ENCODE peak calls at places on chromosomes 1 and 21, in four cellular contexts. A, V, W and Z are unnamed samples.

GRCh38 chr21:33362044-33362555 is 37.3 kb downstream of the IFNAR1 start:
- DNase-seq in A (peak), V (no peak), W (no peak), Z (no peak)

GRCh38 chr1:40825430-40825778 is 36.8 kb downstream of the CITED4 start:
- DNase-seq in A (no peak), V (no peak), W (no peak), Z (no peak)

GRCh38 chr1:58839871-58840835 is 56.3 kb upstream of the JUN start:
- DNase-seq in A (no peak), V (no peak), W (no peak), Z (no peak)

GRCh38 chr1:53368314-53369033 is 40.6 kb upstream of the LRP8 start:
- DNase-seq in A (peak), V (peak), W (no peak), Z (peak)

GRCh38 chr1:28915036-28915895 is 897 bp downstream of the EPB41 start:
- DNase-seq in A (peak), V (no peak), W (no peak), Z (peak)

GRCh38 chr1:38026592-38027200 is 14.2 kb downstream of the UTP11 start:
- DNase-seq in A (peak), V (no peak), W (peak), Z (peak)

GRCh38 chr1:240278082-240278481 is 186.4 kb downstream of the FMN2 start:
- DNase-seq in A (no peak), V (no peak), W (no peak), Z (no peak)

GRCh38 chr1:47004004-47004403 is 19.5 kb upstream of the CYP4X1 start:
- DNase-seq in A (no peak), V (no peak), W (no peak), Z (no peak)

GRCh38 chr1:181101581-181102226 is 13.2 kb downstream of the IER5 start:
- DNase-seq in A (no peak), V (no peak), W (no peak), Z (peak)

GRCh38 chr1:156625436-156626078 is 6.3 kb downstream of the HAPLN2 start:
- DNase-seq in A (peak), V (no peak), W (peak), Z (no peak)

GRCh38 chr1:246215505-246215893 is 291.6 kb downstream of the SMYD3 start:
- DNase-seq in A (no peak), V (no peak), W (no peak), Z (no peak)

GRCh38 chr1:230426246-230427101 is at the start of gene PGBD5:
- DNase-seq in A (peak), V (peak), W (peak), Z (peak)

GRCh38 chr1:42137766-42138165 is 15.4 kb upstream of the GUCA2B start:
- DNase-seq in A (no peak), V (no peak), W (no peak), Z (no peak)

GRCh38 chr1:9881838-9882249 is 28.2 kb downstream of the CTNNBIP1 start:
- DNase-seq in A (no peak), V (no peak), W (no peak), Z (peak)

GRCh38 chr1:208137144-208137682 is 107.0 kb downstream of the PLXNA2 start:
- DNase-seq in A (no peak), V (no peak), W (no peak), Z (peak)

GRCh38 chr1:33273961-33274371 is 17.7 kb downstream of the ZNF362 start:
- DNase-seq in A (no peak), V (no peak), W (no peak), Z (no peak)

GRCh38 chr1:64499966-64500365 is 30.0 kb downstream of the CACHD1 start:
- DNase-seq in A (no peak), V (no peak), W (no peak), Z (no peak)

GRCh38 chr1:156310962-156311361 is 11.9 kb upstream of the VHLL start:
- DNase-seq in A (no peak), V (no peak), W (no peak), Z (no peak)

GRCh38 chr1:216903389-216903754 is 180.1 kb upstream of the ESRRG start:
- DNase-seq in A (no peak), V (no peak), W (no peak), Z (no peak)

GRCh38 chr1:53274541-53275185 is 36.3 kb upstream of the MAGOH start:
- DNase-seq in A (no peak), V (no peak), W (no peak), Z (no peak)

GRCh38 chr1:198245379-198245778 is 88.6 kb downstream of the NEK7 start:
- DNase-seq in A (peak), V (no peak), W (no peak), Z (no peak)

GRCh38 chr1:54051936-54052469 is 1.0 kb downstream of the TMEM59 start:
- DNase-seq in A (no peak), V (no peak), W (no peak), Z (peak)

GRCh38 chr1:232620356-232620841 is 9.5 kb downstream of the SIPA1L2 start:
- DNase-seq in A (peak), V (peak), W (no peak), Z (peak)
- H3K27ac ChIP-seq in A (peak), V (peak), W (peak), Z (no peak)

DNA sequence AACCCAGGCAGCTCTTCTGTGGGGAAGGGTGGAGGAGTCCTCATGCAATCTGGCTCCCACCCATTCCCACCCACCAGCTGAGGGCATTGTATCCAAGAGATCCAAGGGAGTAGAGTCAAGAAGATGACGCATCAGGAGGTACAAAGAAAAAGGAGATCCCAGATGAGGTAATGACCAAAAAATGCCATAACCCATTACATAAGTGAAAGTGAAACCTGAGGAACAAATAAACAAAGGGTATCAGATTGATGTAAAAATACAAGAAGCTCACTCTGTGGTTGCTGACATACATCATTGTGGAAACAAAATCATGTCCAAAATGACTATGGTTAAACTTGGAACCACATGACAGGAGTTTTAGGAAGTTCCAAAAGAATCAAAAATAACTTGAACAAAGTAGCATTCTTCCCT is 42.5 kb downstream of the CCN1 start:
- DNase-seq in A (no peak), V (no peak), W (no peak), Z (peak)
- H3K27ac ChIP-seq in A (no peak), V (no peak), W (no peak), Z (peak)

GRCh38 chr1:91130256-91130985 is 108.6 kb upstream of the ZNF644 start:
- DNase-seq in A (no peak), V (no peak), W (no peak), Z (no peak)

GRCh38 chr1:91133240-91133639 is 111.4 kb upstream of the ZNF644 start:
- DNase-seq in A (no peak), V (no peak), W (no peak), Z (no peak)

GRCh38 chr1:91129017-91129416 is 107.2 kb upstream of the ZNF644 start:
- DNase-seq in A (no peak), V (no peak), W (no peak), Z (no peak)

GRCh38 chr1:91124989-91125417 is 103.2 kb upstream of the ZNF644 start:
- DNase-seq in A (no peak), V (no peak), W (no peak), Z (no peak)

DNA sequence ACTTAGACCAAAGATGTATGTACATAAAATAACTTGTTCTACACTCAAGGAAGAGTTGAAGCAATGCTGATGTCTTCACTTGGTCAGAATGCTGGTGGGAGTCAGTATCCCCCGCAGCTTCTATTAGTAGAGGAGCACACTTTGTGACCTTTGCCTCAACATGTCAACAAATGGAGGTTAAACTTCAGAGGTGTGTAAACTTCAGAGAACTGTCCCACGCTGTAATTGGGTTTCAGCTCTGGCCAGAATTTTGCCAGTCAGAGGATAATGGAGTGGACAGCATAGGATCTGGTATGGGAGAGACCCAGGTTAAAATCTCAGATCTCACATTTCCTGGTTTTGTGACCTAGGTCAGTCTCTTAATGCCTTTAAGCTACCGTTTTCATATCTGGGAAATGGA is 107.6 kb upstream of the ZNF644 start:
- DNase-seq in A (no peak), V (no peak), W (no peak), Z (no peak)
- H3K27ac ChIP-seq in A (no peak), V (no peak), W (no peak), Z (no peak)

GRCh38 chr21:41584603-41585176 is 76.7 kb upstream of the TMPRSS2 start:
- DNase-seq in A (no peak), V (no peak), W (no peak), Z (no peak)

GRCh38 chr21:41582866-41583265 is 74.9 kb upstream of the TMPRSS2 start:
- DNase-seq in A (no peak), V (no peak), W (no peak), Z (no peak)

GRCh38 chr21:41582298-41582840 is 74.4 kb upstream of the TMPRSS2 start:
- DNase-seq in A (no peak), V (no peak), W (no peak), Z (no peak)

GRCh38 chr21:41583274-41583790 is 75.4 kb upstream of the TMPRSS2 start:
- DNase-seq in A (peak), V (no peak), W (no peak), Z (no peak)

DNA sequence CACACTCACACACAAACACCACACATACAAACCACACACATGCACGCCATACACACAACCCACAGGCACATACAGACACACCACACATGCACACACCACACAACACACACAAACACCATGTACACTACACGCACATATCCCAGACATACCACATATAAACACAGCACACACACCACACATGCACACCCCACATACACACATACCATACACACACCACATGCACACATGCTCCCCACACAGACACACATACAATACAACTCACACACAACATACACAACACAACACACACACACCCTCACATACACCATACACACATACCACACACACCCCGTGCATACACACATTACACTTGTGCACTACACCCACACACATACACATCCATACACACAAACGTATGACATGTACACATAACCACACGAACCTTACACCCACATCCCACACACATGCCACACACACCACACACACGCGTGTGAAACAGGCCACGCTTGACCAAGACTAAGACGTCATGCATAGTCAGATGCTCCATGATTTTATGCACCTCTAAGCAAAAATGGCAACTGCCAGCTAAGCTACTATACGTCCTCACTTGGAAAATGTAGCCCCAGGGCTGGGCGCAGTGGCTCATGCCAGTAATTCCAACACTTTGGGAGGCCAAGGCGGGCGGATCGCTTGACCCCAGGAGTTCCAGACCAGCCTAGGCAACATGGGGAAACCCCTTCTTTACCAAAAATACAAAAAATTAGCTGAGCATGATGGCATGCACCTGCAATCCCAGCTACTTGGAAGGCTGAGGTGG is 77.4 kb upstream of the TMPRSS2 start:
- DNase-seq in A (no peak), V (no peak), W (no peak), Z (no peak)
- H3K27ac ChIP-seq in A (no peak), V (no peak), W (no peak), Z (no peak)